ENCODE peak calls at places on chromosomes 12 and 14, in seven cellular contexts. V, U, T, F, L, M and R are unnamed samples.

GRCh38 chr12:111767362-111768158 is 827 bp downstream of the ALDH2 start:
- DNase-seq in V (no peak), U (no peak), T (no peak), F (peak; percentile 32), L (peak; percentile 53), M (no peak), R (no peak)

GRCh38 chr12:63853978-63854377 is 9.5 kb downstream of the SRGAP1 start:
- DNase-seq in V (no peak), U (no peak), T (no peak), F (no peak), L (no peak), M (no peak), R (no peak)

GRCh38 chr14:93619176-93619793 is 169.0 kb downstream of the PRIMA1 start:
- DNase-seq in V (no peak), U (no peak), T (peak; percentile 31), F (peak; percentile 44), L (peak; percentile 33), M (peak; percentile 37), R (peak; percentile 38)

GRCh38 chr14:75369506-75369905 is 58.3 kb upstream of the JDP2 start:
- DNase-seq in V (no peak), U (no peak), T (no peak), F (peak; percentile 28), L (no peak), M (no peak), R (no peak)

GRCh38 chr12:24044973-24045703 is 95.7 kb upstream of the SOX5 start:
- DNase-seq in V (no peak), U (no peak), T (no peak), F (no peak), L (no peak), M (no peak), R (no peak)

GRCh38 chr14:52961060-52961639 is 10.3 kb upstream of the FERMT2 start:
- DNase-seq in V (peak; percentile 52), U (peak; percentile 43), T (peak; percentile 62), F (peak; percentile 58), L (peak; percentile 73), M (peak; percentile 66), R (no peak)

GRCh38 chr12:91154131-91154530 is 28.5 kb downstream of the DCN start:
- DNase-seq in V (no peak), U (no peak), T (no peak), F (no peak), L (no peak), M (no peak), R (no peak)

GRCh38 chr12:50986961-50987737 is 34.8 kb downstream of the HIGD1C start:
- DNase-seq in V (peak; percentile 12), U (peak; percentile 54), T (peak; percentile 49), F (peak; percentile 62), L (no peak), M (peak; percentile 45), R (peak; percentile 60)

GRCh38 chr14:106786697-106787096 is 1260.3 kb downstream of the TMEM121 start:
- DNase-seq in V (no peak), U (no peak), T (no peak), F (no peak), L (no peak), M (no peak), R (no peak)

GRCh38 chr12:24175949-24176348 is 226.5 kb upstream of the SOX5 start:
- DNase-seq in V (no peak), U (no peak), T (no peak), F (no peak), L (no peak), M (no peak), R (no peak)

GRCh38 chr14:99581371-99581770 is 22.6 kb downstream of the CCDC85C start:
- DNase-seq in V (no peak), U (no peak), T (no peak), F (no peak), L (no peak), M (no peak), R (no peak)

GRCh38 chr14:102829106-102829505 is 51.9 kb downstream of the TRAF3 start:
- DNase-seq in V (no peak), U (no peak), T (no peak), F (no peak), L (no peak), M (no peak), R (no peak)

DNA sequence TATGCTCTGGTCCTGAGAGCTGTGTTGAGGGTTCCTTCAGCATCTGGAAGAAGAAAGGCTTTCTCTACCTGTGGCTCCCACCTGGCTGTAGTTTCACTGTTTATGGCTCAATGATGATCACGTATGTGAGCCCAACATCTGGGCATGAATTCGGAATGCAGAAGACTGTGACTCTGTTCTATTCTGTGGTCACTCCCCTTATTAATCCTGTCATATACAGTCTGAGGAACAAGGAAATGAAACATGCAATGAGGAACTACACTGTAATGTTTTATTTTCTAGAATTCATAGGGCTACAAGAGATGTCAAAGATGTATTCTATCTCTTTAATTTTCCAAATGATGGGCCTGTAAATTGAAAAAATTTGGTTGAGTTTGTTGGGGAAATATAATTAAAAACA is 10.8 kb upstream of the OR11G2 start:
- DNase-seq in V (no peak), U (no peak), T (no peak), F (no peak), L (no peak), M (no peak), R (no peak)
- TF ChIP-seq CTCF in V (no peak), U (no peak), T (no peak), F (no peak), L (no peak), M (no peak), R (no peak)

GRCh38 chr12:42361909-42362706 is 36.1 kb downstream of the PPHLN1 start:
- DNase-seq in V (no peak), U (no peak), T (no peak), F (no peak), L (no peak), M (no peak), R (no peak)

GRCh38 chr12:42356344-42356743 is 30.4 kb downstream of the PPHLN1 start:
- DNase-seq in V (no peak), U (no peak), T (no peak), F (no peak), L (no peak), M (no peak), R (no peak)

GRCh38 chr12:42364692-42365091 is 38.7 kb downstream of the PPHLN1 start:
- DNase-seq in V (no peak), U (no peak), T (no peak), F (no peak), L (no peak), M (no peak), R (no peak)

DNA sequence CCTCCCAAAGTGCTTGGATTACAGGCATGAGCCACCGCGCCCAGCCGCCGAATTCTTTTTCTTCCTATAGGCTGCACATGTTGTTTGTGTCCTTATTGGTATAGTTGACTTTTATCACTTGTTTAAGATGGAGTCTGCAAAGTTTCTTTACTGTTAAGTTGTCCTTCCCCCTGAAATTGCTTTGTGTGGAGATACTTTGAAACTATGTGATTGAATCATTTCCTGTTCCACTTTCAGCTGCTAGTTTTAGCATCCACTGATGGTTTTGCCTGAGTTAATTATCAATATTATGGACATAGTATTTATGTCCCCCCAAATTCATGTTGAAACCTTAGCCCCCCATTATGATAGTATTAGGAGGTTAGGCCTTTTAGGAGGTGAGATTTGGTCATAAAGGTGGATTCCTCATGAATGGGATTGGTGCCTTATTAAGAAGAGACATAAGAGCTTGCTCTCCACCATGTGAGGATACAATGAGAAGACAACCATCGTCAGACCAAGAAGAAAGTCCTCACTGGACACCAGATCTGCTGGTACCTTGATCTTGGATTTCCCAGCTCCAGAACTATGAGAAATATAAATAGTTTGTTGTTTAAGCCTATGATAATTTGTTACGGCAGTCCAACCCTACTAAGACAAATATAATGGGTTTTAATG is 34.9 kb downstream of the PPHLN1 start:
- DNase-seq in V (peak; percentile 30), U (no peak), T (no peak), F (no peak), L (no peak), M (no peak), R (no peak)
- H3K4me3 ChIP-seq in V (no peak overlapping the region), U (no peak overlapping the region), T (no peak overlapping the region), F (no peak overlapping the region), L (no peak overlapping the region), M (no peak overlapping the region), R (no peak overlapping the region)

GRCh38 chr14:82604819-82605218 is 1071.2 kb upstream of the SEL1L start:
- DNase-seq in V (no peak), U (no peak), T (no peak), F (no peak), L (no peak), M (no peak), R (no peak)
- TF ChIP-seq CTCF in V (no peak), U (no peak), T (no peak), F (no peak), L (no peak), M (no peak), R (no peak)

GRCh38 chr12:109726106-109726497 is 12.5 kb downstream of the FAM222A start:
- DNase-seq in V (no peak), U (no peak), T (no peak), F (no peak), L (no peak), M (no peak), R (no peak)

GRCh38 chr12:109726511-109727038 is 12.9 kb downstream of the FAM222A start:
- DNase-seq in V (no peak), U (no peak), T (no peak), F (no peak), L (no peak), M (no peak), R (peak; percentile 41)

GRCh38 chr12:109727039-109727723 is 13.6 kb downstream of the FAM222A start:
- DNase-seq in V (no peak), U (no peak), T (peak; percentile 50), F (no peak), L (no peak), M (no peak), R (peak; percentile 93)

GRCh38 chr12:109724321-109724892 is 10.8 kb downstream of the FAM222A start:
- DNase-seq in V (no peak), U (no peak), T (no peak), F (no peak), L (no peak), M (no peak), R (no peak)

GRCh38 chr12:109725321-109726105 is 11.9 kb downstream of the FAM222A start:
- DNase-seq in V (no peak), U (no peak), T (no peak), F (no peak), L (no peak), M (no peak), R (peak; percentile 89)
- H3K4me3 ChIP-seq in V (no peak overlapping the region), U (no peak overlapping the region), T (no peak overlapping the region), F (no peak overlapping the region), L (no peak overlapping the region), M (no peak overlapping the region), R (no peak overlapping the region)

DNA sequence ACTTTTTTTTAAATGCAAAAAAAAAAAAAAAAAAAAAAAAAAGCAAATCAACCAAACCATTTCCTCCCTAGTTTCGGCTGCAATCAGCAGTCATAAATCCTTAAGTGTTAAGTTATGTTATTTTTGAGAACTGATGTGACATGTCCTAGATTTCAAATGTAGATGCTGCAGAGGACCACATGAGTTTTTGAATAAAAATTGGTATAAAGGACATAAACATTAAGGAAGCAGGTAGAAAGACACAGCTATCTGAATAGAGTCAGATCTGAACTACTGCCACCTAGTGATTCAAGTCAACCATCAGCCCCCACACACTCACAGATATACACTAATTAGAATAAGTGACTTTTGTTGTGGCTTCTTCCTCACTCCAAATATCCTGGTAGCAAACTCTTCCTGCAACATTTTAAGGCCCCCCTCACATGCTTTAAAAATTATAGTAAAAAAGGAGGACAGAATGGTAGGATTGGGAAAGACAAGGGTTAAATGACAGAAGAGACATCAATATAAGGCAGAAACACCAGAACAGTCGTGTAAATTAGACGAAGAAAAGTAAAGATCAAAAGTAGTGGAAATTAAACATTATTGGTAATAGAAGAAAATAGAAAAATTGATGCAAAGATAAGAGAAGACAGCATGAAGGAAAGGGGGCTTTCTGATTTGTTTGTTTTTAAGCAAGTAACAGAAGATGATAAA is 394.5 kb upstream of the ATP2B1 start:
- DNase-seq in V (peak; percentile 27), U (no peak), T (no peak), F (peak; percentile 47), L (peak; percentile 18), M (peak; percentile 25), R (no peak)
- TF ChIP-seq CTCF in V (peak; percentile 68), U (no peak), T (no peak), F (peak; percentile 66), L (peak; percentile 57), M (peak; percentile 75), R (peak; percentile 31)